ENCODE peak calls at places on chromosomes 6 and 20, in eight cellular contexts. E is amygdala; Q is CD4-positive, CD25-positive, alpha-beta regulatory T cell; Z is bronchial epithelial cell; D is GM06990; N is BJ; F is non-pigmented ciliary epithelial cell; T is posterior vena cava. V is an unnamed sample.

GRCh38 chr20:5789827-5790226 is 39.6 kb downstream of the SHLD1 start:
- DNase-seq in Z (no peak), N (no peak), D (no peak), F (no peak), T (no peak), E (no peak), Q (no peak), V (no peak)

GRCh38 chr20:59705651-59706101 is 101.3 kb downstream of the PHACTR3 start:
- DNase-seq in Z (no peak), D (no peak), F (no peak), N (no peak), E (no peak), Q (no peak), T (no peak), V (no peak)

GRCh38 chr6:42391441-42391840 is 60.3 kb downstream of the TRERF1 start:
- DNase-seq in Z (no peak), T (no peak), D (no peak), F (no peak), E (no peak), N (no peak), Q (no peak), V (no peak)

GRCh38 chr6:134658596-134658995 is 291.3 kb downstream of the ALDH8A1 start:
- DNase-seq in Z (no peak), N (no peak), T (no peak), Q (no peak), D (no peak), E (no peak), F (no peak), V (no peak)

GRCh38 chr6:33207569-33208088 is 671 bp upstream of the RING1 start:
- DNase-seq in D (peak), F (no peak), T (no peak), Q (no peak), E (no peak), Z (peak), N (no peak), V (no peak)

GRCh38 chr20:24531202-24531601 is 61.8 kb downstream of the SYNDIG1 start:
- DNase-seq in Q (no peak), F (no peak), D (no peak), T (no peak), E (no peak), Z (no peak), N (no peak), V (no peak)

GRCh38 chr6:31125162-31125561 is 4.9 kb upstream of the CDSN start:
- DNase-seq in F (no peak), Q (no peak), T (no peak), N (no peak), Z (peak), E (no peak), D (no peak), V (no peak)

GRCh38 chr6:130547723-130548122 is 181.9 kb downstream of the TMEM200A start:
- DNase-seq in F (no peak), T (no peak), N (no peak), E (no peak), D (no peak), Q (no peak), Z (no peak), V (no peak)

V was measured in chondrocyte.